ENCODE peak calls at places on chromosomes 12 and 14, in six cellular contexts. G is stimulated activated naive CD8-positive, alpha-beta T cell treated with anti-CD3 and anti-CD28 coated beads, Interleukin-15, amount 100 ng/mL, for 72 hours; Q is ascending aorta; J is mucosa of gallbladder; N is nephron progenitor cell; T is activated naive CD4-positive, alpha-beta T cell treated with Interleukin-2 at 50 U/mL for 16 hours. M is an unnamed sample.

GRCh38 chr12:64976131-64976530 is 145.0 kb downstream of the WIF1 start:
- DNase-seq in G (no peak), Q (no peak), J (no peak), N (no peak), T (no peak), M (no peak)

GRCh38 chr12:2389079-2389790 is 336.4 kb downstream of the CACNA1C start:
- DNase-seq in G (no peak), Q (no peak), J (peak; percentile 37), N (no peak), T (no peak), M (no peak)

GRCh38 chr12:71890475-71890874 is 48.2 kb upstream of the TPH2 start:
- DNase-seq in G (no peak), Q (no peak), J (no peak), N (no peak), T (no peak), M (no peak)

GRCh38 chr12:100024974-100025555 is 40.3 kb upstream of the ANKS1B start:
- DNase-seq in G (no peak), Q (no peak), J (no peak), N (no peak), T (no peak), M (no peak)

GRCh38 chr12:117718559-117718958 is 250.2 kb downstream of the KSR2 start:
- DNase-seq in G (no peak), Q (no peak), J (no peak), N (no peak), T (no peak), M (no peak)

GRCh38 chr12:111084172-111084571 is 163.8 kb upstream of the MYL2 start:
- DNase-seq in G (no peak), Q (no peak), J (no peak), N (no peak), T (no peak), M (no peak)

GRCh38 chr14:73170686-73171085 is 34.4 kb downstream of the PSEN1 start:
- DNase-seq in G (no peak), Q (no peak), J (no peak), N (no peak), T (no peak), M (no peak)

GRCh38 chr14:78700236-78700635 is 530.1 kb downstream of the NRXN3 start:
- DNase-seq in G (no peak), Q (no peak), J (no peak), N (no peak), T (no peak), M (no peak)

M was measured in T-helper 2 cell treated with Interferon-gamma antibody and Interleukin-4, amounts not matched to agents 5 μg/mL and 100 μg/mL, for 36 hours.